ENCODE peak calls at places on chromosomes 4 and X, in eight cellular contexts. J is endothelial cell of umbilical vein; G is OCI-LY7; Y is GM23248; M is PC-3; Q is transverse colon; O is CD8-positive, alpha-beta memory T cell; Z is GM23338. X is an unnamed sample.
A peak's percentile ranks its signal among the peaks of the same experiment; 100 is the strongest.

GRCh38 chr4:5125326-5125725 is 74.0 kb downstream of the STK32B start:
- DNase-seq in G (no peak), J (no peak), Z (no peak), Q (no peak), M (no peak), Y (no peak), O (no peak), X (no peak)

GRCh38 chrX:21490341-21490740 is 116.1 kb downstream of the CNKSR2 start:
- DNase-seq in G (no peak), M (peak; percentile 57), Z (no peak), Y (no peak), O (no peak), J (no peak), Q (no peak), X (no peak)

GRCh38 chr4:72971572-72971971 is 97.9 kb downstream of the COX18 start:
- DNase-seq in O (no peak), J (peak; percentile 87), Z (no peak), Q (no peak), G (no peak), M (peak; percentile 93), Y (peak; percentile 90), X (no peak)

GRCh38 chr4:67721770-67722597 is 21.0 kb upstream of the UBA6 start:
- DNase-seq in O (no peak), Q (no peak), M (peak; percentile 94), J (peak; percentile 29), G (no peak), Z (peak; percentile 79), Y (no peak), X (no peak)

GRCh38 chrX:121987835-121988234 is 940.4 kb downstream of the GLUD2 start:
- DNase-seq in G (no peak), Y (no peak), O (no peak), Z (no peak), Q (no peak), M (no peak), J (no peak), X (no peak)

GRCh38 chr4:99847362-99847976 is 30.8 kb downstream of the DAPP1 start:
- DNase-seq in M (no peak), Z (no peak), G (peak; percentile 83), Q (no peak), O (no peak), Y (no peak), J (no peak), X (no peak)

GRCh38 chr4:140368686-140369085 is 4.8 kb upstream of the SCOC start:
- DNase-seq in G (no peak), Q (no peak), Y (peak; percentile 7), M (no peak), O (no peak), Z (no peak), J (no peak), X (no peak)

GRCh38 chr4:142556048-142556447 is 290.1 kb downstream of the INPP4B start:
- DNase-seq in M (no peak), J (no peak), Z (no peak), Q (peak; percentile 18), Y (no peak), O (no peak), G (no peak), X (no peak)

GRCh38 chr4:87497141-87497540 is 32.0 kb downstream of the SPARCL1 start:
- DNase-seq in J (no peak), Q (no peak), M (peak; percentile 13), Y (no peak), O (no peak), G (peak; percentile 4), Z (peak; percentile 72), X (no peak)

GRCh38 chr4:38242822-38243384 is 282.7 kb downstream of the PTTG2 start:
- DNase-seq in Z (no peak), G (no peak), M (no peak), Y (no peak), O (no peak), J (no peak), Q (no peak), X (no peak)

GRCh38 chr4:75542824-75543223 is 13.0 kb upstream of the ODAPH start:
- DNase-seq in M (peak; percentile 80), Z (no peak), Q (no peak), J (no peak), O (no peak), Y (peak; percentile 91), G (no peak), X (no peak)

GRCh38 chr4:152807294-152807829 is 27.6 kb downstream of the ARFIP1 start:
- DNase-seq in Q (no peak), M (peak; percentile 45), Z (no peak), O (no peak), J (no peak), Y (peak; percentile 37), G (no peak), X (no peak)

DNA sequence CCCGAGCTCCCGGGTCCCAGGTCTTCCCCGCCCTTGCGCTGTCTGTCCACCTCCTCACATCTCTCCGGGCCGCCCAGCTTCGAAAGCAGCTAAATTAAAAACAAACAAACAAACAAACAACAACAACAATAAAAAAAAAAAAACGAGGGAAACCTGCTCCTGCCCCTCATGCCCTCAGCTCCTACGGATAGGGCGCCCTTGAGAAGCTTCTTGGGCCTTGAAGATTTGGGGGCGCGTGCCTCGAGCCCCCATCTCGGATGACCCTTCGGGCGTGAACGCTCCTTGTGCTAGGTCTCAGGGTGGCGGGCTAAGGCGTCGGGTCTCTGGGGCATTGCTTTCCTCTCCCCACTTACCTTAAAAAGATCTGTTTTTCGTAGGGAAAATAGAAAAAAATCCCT is 696 bp downstream of the NDNF start:
- DNase-seq in Z (no peak), M (no peak), G (no peak), O (no peak), Y (no peak), J (no peak), Q (peak; percentile 9), X (no peak)
- H3K4me3 ChIP-seq in Z (peak overlapping the region; percentile 88), M (peak overlapping the region; percentile 42), G (no peak overlapping the region), O (peak overlapping the region; percentile 59), Y (peak overlapping the region; percentile 84), J (peak overlapping the region; percentile 38), Q (peak overlapping the region; percentile 67), X (no peak overlapping the region)

DNA sequence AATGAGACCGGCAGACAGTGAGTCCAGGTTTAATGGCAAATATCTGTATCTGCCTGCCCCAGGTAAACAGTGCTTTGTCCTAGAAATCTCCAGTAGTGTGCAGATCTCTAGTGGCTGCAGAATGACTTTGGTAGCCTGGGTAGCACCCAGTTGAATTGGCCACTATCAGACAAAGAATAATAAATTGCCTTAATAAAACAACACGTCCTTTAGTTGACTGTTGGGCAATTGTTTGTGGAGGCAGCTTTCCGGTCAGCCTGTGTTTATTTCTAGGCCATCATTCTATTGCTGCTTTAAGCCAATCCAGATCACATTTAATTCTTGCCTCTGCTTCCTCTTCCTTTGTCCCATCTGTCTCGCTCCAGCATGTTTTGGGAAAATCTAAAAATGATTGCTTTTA is 52.6 kb downstream of the SNX25 start:
- DNase-seq in Y (no peak), M (no peak), J (no peak), Z (no peak), Q (no peak), G (no peak), O (no peak), X (no peak)
- H3K4me1 ChIP-seq in Y (peaks cover 28% of the 10 kb centered on the region), M (peaks cover 25% of the 10 kb centered on the region), J (peaks cover 3% of the 10 kb centered on the region), Z (no peaks in the 10 kb centered on the region), Q (no peaks in the 10 kb centered on the region), G (peaks cover 97% of the 10 kb centered on the region), O (peaks cover 10% of the 10 kb centered on the region), X (peaks cover 4% of the 10 kb centered on the region)

GRCh38 chr4:2963185-2964076 is at the start of the genes GRK4 and NOP14:
- DNase-seq in Z (peak; percentile 99), M (peak; percentile 96), O (peak; percentile 96), G (peak; percentile 100), J (peak; percentile 98), Y (peak; percentile 100), Q (peak; percentile 98), X (peak; percentile 98)

GRCh38 chr4:2962614-2963184 is 507 bp downstream of the NOP14 start:
- DNase-seq in G (peak; percentile 79), Z (peak; percentile 81), Q (peak; percentile 40), O (no peak), J (peak; percentile 71), M (peak; percentile 25), Y (peak; percentile 75), X (no peak)

GRCh38 chr4:2964077-2964471 is 703 bp downstream of the GRK4 start:
- DNase-seq in O (no peak), Z (no peak), Q (no peak), G (no peak), J (peak; percentile 28), Y (peak; percentile 30), M (no peak), X (no peak)

GRCh38 chr4:2961411-2962098 is 1.7 kb downstream of the NOP14 start:
- DNase-seq in Y (peak; percentile 27), Z (peak; percentile 16), O (no peak), M (no peak), Q (no peak), G (peak; percentile 62), J (no peak), X (no peak)

GRCh38 chr4:2962099-2962455 is 1.1 kb downstream of the NOP14 start:
- DNase-seq in G (peak; percentile 82), Z (no peak), J (peak; percentile 21), O (peak; percentile 51), M (no peak), Y (peak; percentile 43), Q (no peak), X (no peak)
- H3K4me3 ChIP-seq in G (peak overlapping the region; percentile 83), Z (peak overlapping the region; percentile 76), J (peak overlapping the region; percentile 73), O (peak overlapping the region; percentile 70), M (peak overlapping the region; percentile 86), Y (peak overlapping the region; percentile 99), Q (peak overlapping the region; percentile 85), X (no peak overlapping the region)

GRCh38 chr4:168795346-168795745 is 214.7 kb downstream of the CBR4 start:
- DNase-seq in Q (no peak), O (no peak), G (no peak), M (no peak), Y (no peak), Z (no peak), J (no peak), X (no peak)

GRCh38 chr4:168797738-168798375 is 212.2 kb downstream of the CBR4 start:
- DNase-seq in J (peak; percentile 65), Z (no peak), G (no peak), M (no peak), O (no peak), Y (no peak), Q (no peak), X (no peak)

GRCh38 chr4:168794881-168795280 is 215.2 kb downstream of the CBR4 start:
- DNase-seq in O (no peak), J (no peak), M (no peak), Y (no peak), Q (no peak), G (no peak), Z (no peak), X (no peak)

GRCh38 chr4:168797176-168797575 is 212.9 kb downstream of the CBR4 start:
- DNase-seq in Z (no peak), G (no peak), Q (no peak), J (peak; percentile 72), Y (peak; percentile 79), O (no peak), M (peak; percentile 81), X (no peak)

DNA sequence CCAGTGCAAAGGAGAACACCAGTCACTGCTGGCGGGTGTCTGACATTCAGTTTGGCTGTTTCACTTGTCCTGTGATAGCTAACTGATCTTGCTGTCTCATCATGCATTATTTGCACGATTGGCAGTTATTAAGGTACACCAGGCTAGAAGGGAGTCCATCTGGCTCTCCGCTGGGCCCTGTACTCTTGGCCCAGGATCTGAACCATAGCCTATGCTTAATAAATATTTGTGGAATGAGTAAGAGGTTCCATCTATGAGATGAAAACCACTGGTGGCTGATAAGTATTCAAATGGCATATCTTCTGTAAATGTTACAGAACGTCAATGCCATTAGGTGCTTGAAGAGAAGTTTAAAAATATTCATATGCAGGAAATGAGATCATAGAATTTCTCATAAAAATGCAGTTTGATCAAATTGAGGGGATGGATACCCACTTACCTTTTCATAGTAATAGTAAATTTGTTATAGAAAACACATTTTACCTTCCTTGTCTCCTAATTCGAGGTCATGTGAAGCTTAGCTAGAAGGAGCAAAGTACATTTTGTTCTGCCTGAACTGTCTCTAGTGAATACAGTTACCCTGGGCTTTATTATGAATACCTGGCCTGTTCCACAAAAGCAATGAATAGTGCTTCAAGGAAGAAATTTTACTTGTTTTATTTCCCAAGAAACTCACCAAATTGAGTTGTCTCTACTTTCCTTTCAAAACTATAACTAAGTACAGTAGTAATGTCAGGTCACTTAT is 213.5 kb downstream of the CBR4 start:
- DNase-seq in O (no peak), J (peak; percentile 52), Q (no peak), M (peak; percentile 88), G (no peak), Y (peak; percentile 60), Z (no peak), X (no peak)
- H3K4me1 ChIP-seq in O (no peaks in the 10 kb centered on the region), J (peaks cover 22% of the 10 kb centered on the region), Q (peaks cover 5% of the 10 kb centered on the region), M (peaks cover 28% of the 10 kb centered on the region), G (no peaks in the 10 kb centered on the region), Y (peaks cover 21% of the 10 kb centered on the region), Z (peaks cover 9% of the 10 kb centered on the region), X (no peaks in the 10 kb centered on the region)

X was measured in mucosa of descending colon.